ENCODE peak calls at places on chromosomes 13 and 19, in six cellular contexts. Z is mammary epithelial cell, K is IMR-90, I is HCT116, T is neuronal stem cell, V is keratinocyte. F is an unnamed sample.

GRCh38 chr19:40530091-40530901 is 46.4 kb upstream of the SHKBP1 start:
- DNase-seq in Z (no peak), K (no peak), I (no peak), T (peak), V (no peak), F (peak)

GRCh38 chr19:8209111-8209964 is at the start of gene CERS4:
- DNase-seq in Z (no peak), K (peak), I (no peak), T (peak), V (no peak), F (peak)

GRCh38 chr19:17172624-17173345 is 42.4 kb upstream of the USE1 start:
- DNase-seq in Z (no peak), K (no peak), I (no peak), T (no peak), V (no peak), F (no peak)

GRCh38 chr19:8209965-8210659 is 942 bp downstream of the CERS4 start:
- DNase-seq in Z (no peak), K (no peak), I (no peak), T (no peak), V (no peak), F (no peak)

GRCh38 chr19:32351807-32352630 is 6.6 kb downstream of the ZNF507 start:
- DNase-seq in Z (no peak), K (peak), I (no peak), T (no peak), V (no peak), F (no peak)

GRCh38 chr19:7815325-7815724 is 14.7 kb upstream of the EVI5L start:
- DNase-seq in Z (no peak), K (no peak), I (no peak), T (no peak), V (no peak), F (no peak)

GRCh38 chr19:38691938-38692457 is 44.5 kb downstream of the ACTN4 start:
- DNase-seq in Z (peak), K (peak), I (peak), T (no peak), V (no peak), F (peak)

GRCh38 chr13:90217275-90217674 is 1130.2 kb upstream of the MIR17HG start:
- DNase-seq in Z (no peak), K (no peak), I (no peak), T (no peak), V (no peak), F (no peak)

GRCh38 chr13:85985791-85986190 is 186.6 kb upstream of the SLITRK6 start:
- DNase-seq in Z (no peak), K (no peak), I (no peak), T (no peak), V (no peak), F (no peak)

GRCh38 chr19:4495471-4495870 is 22.8 kb downstream of the PLIN4 start:
- DNase-seq in Z (peak), K (no peak), I (peak), T (no peak), V (no peak), F (no peak)

GRCh38 chr13:110248449-110249143 is 58.4 kb downstream of the COL4A1 start:
- DNase-seq in Z (no peak), K (no peak), I (no peak), T (no peak), V (no peak), F (no peak)

GRCh38 chr19:41912899-41913475 is 15.3 kb downstream of the ERFL start:
- DNase-seq in Z (no peak), K (no peak), I (no peak), T (no peak), V (no peak), F (no peak)

GRCh38 chr13:34926513-34926912 is 15.6 kb upstream of the NBEA start:
- DNase-seq in Z (peak), K (peak), I (no peak), T (no peak), V (no peak), F (no peak)

GRCh38 chr13:80654638-80655249 is 313.8 kb upstream of the SPRY2 start:
- DNase-seq in Z (no peak), K (no peak), I (no peak), T (no peak), V (no peak), F (peak)

GRCh38 chr13:37207646-37208045 is 102.2 kb upstream of the CSNK1A1L start:
- DNase-seq in Z (no peak), K (no peak), I (no peak), T (no peak), V (no peak), F (no peak)

GRCh38 chr13:98657506-98658085 is 80.7 kb upstream of the STK24 start:
- DNase-seq in Z (no peak), K (no peak), I (no peak), T (no peak), V (no peak), F (no peak)

GRCh38 chr13:21556051-21556450 is 47.9 kb downstream of the MICU2 start:
- DNase-seq in Z (no peak), K (no peak), I (no peak), T (no peak), V (no peak), F (no peak)

GRCh38 chr13:92143766-92144165 is 745.3 kb downstream of the GPC5 start:
- DNase-seq in Z (no peak), K (no peak), I (no peak), T (no peak), V (no peak), F (no peak)

GRCh38 chr13:106561551-106562170 is 6.3 kb downstream of the ARGLU1 start:
- DNase-seq in Z (peak), K (peak), I (no peak), T (no peak), V (no peak), F (no peak)

GRCh38 chr19:18670313-18670712 is 13.2 kb upstream of the CRTC1 start:
- DNase-seq in Z (no peak), K (no peak), I (no peak), T (no peak), V (no peak), F (no peak)

GRCh38 chr19:18669883-18670282 is 13.6 kb upstream of the CRTC1 start:
- DNase-seq in Z (no peak), K (no peak), I (no peak), T (no peak), V (no peak), F (no peak)

GRCh38 chr19:18668252-18668631 is 15.2 kb upstream of the CRTC1 start:
- DNase-seq in Z (no peak), K (no peak), I (no peak), T (no peak), V (no peak), F (no peak)

GRCh38 chr19:18668744-18669523 is 14.5 kb upstream of the CRTC1 start:
- DNase-seq in Z (no peak), K (no peak), I (no peak), T (no peak), V (no peak), F (no peak)

GRCh38 chr19:18669524-18669817 is 14.0 kb upstream of the CRTC1 start:
- DNase-seq in Z (no peak), K (peak), I (no peak), T (no peak), V (no peak), F (no peak)
- H3K9ac ChIP-seq in Z (no peak), K (no peak), I (no peak), T (no peak), V (no peak), F (no peak)

GRCh38 chr13:72781461-72782439 is at the start of the genes DIS3 and PIBF1:
- DNase-seq in Z (peak), K (peak), I (peak), T (peak), V (peak), F (peak)
- H3K4me3 ChIP-seq in Z (peak), K (peak), I (peak), T (peak), V (peak), F (peak)

GRCh38 chr19:56836059-56836458 is 4.5 kb downstream of the PEG3 start:
- DNase-seq in Z (no peak), K (no peak), I (no peak), T (no peak), V (no peak), F (no peak)
- H3K9ac ChIP-seq in Z (no peak), K (no peak), I (no peak), T (no peak), V (no peak), F (no peak)

GRCh38 chr19:47430041-47430802 is 10.9 kb upstream of the MEIS3 start:
- DNase-seq in Z (no peak), K (peak), I (no peak), T (no peak), V (no peak), F (peak)
- H3K4me3 ChIP-seq in Z (no peak), K (no peak), I (no peak), T (peak), V (no peak), F (no peak)

GRCh38 chr13:33182729-33183128 is 102.8 kb downstream of the STARD13 start:
- DNase-seq in Z (no peak), K (no peak), I (no peak), T (no peak), V (no peak), F (no peak)
- H3K9ac ChIP-seq in Z (no peak), K (no peak), I (no peak), T (no peak), V (no peak), F (no peak)

GRCh38 chr13:55816976-55817601 is 1323.6 kb upstream of the PRR20A start:
- DNase-seq in Z (no peak), K (no peak), I (no peak), T (no peak), V (no peak), F (no peak)

GRCh38 chr13:55820817-55821216 is 1319.9 kb upstream of the PRR20A start:
- DNase-seq in Z (no peak), K (no peak), I (no peak), T (no peak), V (no peak), F (no peak)

DNA sequence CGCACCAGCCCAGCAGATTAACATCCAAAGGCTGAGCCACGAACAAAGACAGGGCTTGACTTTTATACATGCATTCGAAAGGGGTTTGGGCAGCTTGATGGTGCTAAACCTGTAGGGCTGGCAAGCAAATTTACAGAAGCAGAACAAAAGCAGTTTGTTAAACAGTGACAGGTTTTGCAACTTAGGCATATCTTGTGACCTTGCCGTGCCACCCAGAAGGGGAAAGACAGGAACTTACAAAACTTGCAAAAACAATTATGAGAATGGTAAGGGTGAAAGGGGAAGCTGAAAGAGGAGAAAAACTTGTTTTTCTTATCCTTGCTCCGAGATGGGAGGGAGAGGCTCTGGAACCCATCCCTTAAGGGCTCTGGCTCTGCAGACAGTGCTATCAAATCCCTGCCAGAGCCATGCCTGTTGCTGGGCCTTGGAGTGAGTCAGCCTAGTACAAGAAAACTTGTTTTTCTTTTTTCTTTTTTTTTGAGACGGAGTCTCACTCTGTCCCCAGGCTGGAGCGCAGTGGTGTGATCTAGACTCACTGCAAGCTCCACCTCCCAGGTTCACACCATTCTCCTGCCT is 1325.2 kb upstream of the PRR20A start:
- DNase-seq in Z (no peak), K (no peak), I (no peak), T (no peak), V (no peak), F (no peak)
- H3K4me3 ChIP-seq in Z (no peak), K (no peak), I (no peak), T (no peak), V (no peak), F (no peak)

GRCh38 chr13:108363651-108364050 is 94.1 kb downstream of the TNFSF13B start:
- DNase-seq in Z (no peak), K (no peak), I (no peak), T (no peak), V (no peak), F (no peak)

GRCh38 chr13:108365255-108365654 is 95.7 kb downstream of the TNFSF13B start:
- DNase-seq in Z (no peak), K (no peak), I (no peak), T (no peak), V (no peak), F (no peak)

GRCh38 chr13:108361769-108362168 is 92.3 kb downstream of the TNFSF13B start:
- DNase-seq in Z (no peak), K (no peak), I (no peak), T (no peak), V (no peak), F (no peak)

GRCh38 chr13:108357228-108357627 is 87.7 kb downstream of the TNFSF13B start:
- DNase-seq in Z (no peak), K (no peak), I (no peak), T (no peak), V (no peak), F (no peak)

GRCh38 chr13:108360139-108360538 is 90.6 kb downstream of the TNFSF13B start:
- DNase-seq in Z (no peak), K (no peak), I (no peak), T (no peak), V (no peak), F (no peak)
- H3K9ac ChIP-seq in Z (no peak), K (no peak), I (no peak), T (no peak), V (no peak), F (no peak)

GRCh38 chr13:79402679-79403078 is 3.4 kb downstream of the RBM26 start:
- DNase-seq in Z (no peak), K (no peak), I (no peak), T (no peak), V (no peak), F (no peak)
- H3K4me3 ChIP-seq in Z (no peak), K (no peak), I (no peak), T (no peak), V (no peak), F (no peak)

F was measured in kidney.